ENCODE peak calls at places on chromosomes 16 and 17, in seven cellular contexts. One of them, this sample, is unnamed.

GRCh38 chr16:19066988-19067348 is 446 bp upstream of the COQ7 start:
- DNase-seq in NT2/D1: no peak
- DNase-seq in CD8-positive, alpha-beta memory T cell: no peak
- DNase-seq in testis: no peak
- DNase-seq in SK-N-SH: no peak
- DNase-seq in cardiac muscle cell: no peak
- DNase-seq in Panc1: no peak
- DNase-seq in this sample: no peak

GRCh38 chr17:83203073-83203471 is 123.7 kb downstream of the METRNL start:
- DNase-seq in NT2/D1: no peak
- DNase-seq in CD8-positive, alpha-beta memory T cell: no peak
- DNase-seq in testis: peak; percentile 61
- DNase-seq in SK-N-SH: no peak
- DNase-seq in cardiac muscle cell: peak; percentile 93
- DNase-seq in Panc1: no peak
- DNase-seq in this sample: no peak

GRCh38 chr17:43042025-43042424 is 17.0 kb downstream of the RND2 start:
- DNase-seq in NT2/D1: no peak
- DNase-seq in CD8-positive, alpha-beta memory T cell: no peak
- DNase-seq in testis: peak; percentile 26
- DNase-seq in SK-N-SH: no peak
- DNase-seq in cardiac muscle cell: no peak
- DNase-seq in Panc1: no peak
- DNase-seq in this sample: no peak

GRCh38 chr17:51640108-51640622 is 379.8 kb downstream of the UTP18 start:
- DNase-seq in NT2/D1: peak; percentile 39
- DNase-seq in CD8-positive, alpha-beta memory T cell: no peak
- DNase-seq in testis: peak; percentile 23
- DNase-seq in SK-N-SH: peak; percentile 27
- DNase-seq in cardiac muscle cell: no peak
- DNase-seq in Panc1: peak; percentile 71
- DNase-seq in this sample: no peak

GRCh38 chr17:39782980-39783379 is 45.2 kb downstream of the GRB7 start:
- DNase-seq in NT2/D1: no peak
- DNase-seq in CD8-positive, alpha-beta memory T cell: no peak
- DNase-seq in testis: no peak
- DNase-seq in SK-N-SH: no peak
- DNase-seq in cardiac muscle cell: peak; percentile 29
- DNase-seq in Panc1: no peak
- DNase-seq in this sample: no peak

GRCh38 chr17:79808763-79809529 is 12.1 kb upstream of the CBX8 start:
- DNase-seq in NT2/D1: no peak
- DNase-seq in CD8-positive, alpha-beta memory T cell: no peak
- DNase-seq in testis: no peak
- DNase-seq in SK-N-SH: no peak
- DNase-seq in cardiac muscle cell: peak; percentile 60
- DNase-seq in Panc1: no peak
- DNase-seq in this sample: no peak

GRCh38 chr16:89138513-89138795 is 33.1 kb upstream of the CDH15 start:
- DNase-seq in NT2/D1: no peak
- DNase-seq in CD8-positive, alpha-beta memory T cell: no peak
- DNase-seq in testis: no peak
- DNase-seq in SK-N-SH: no peak
- DNase-seq in cardiac muscle cell: no peak
- DNase-seq in Panc1: no peak
- DNase-seq in this sample: no peak

GRCh38 chr17:2853111-2853721 is 57.0 kb downstream of the RAP1GAP2 start:
- DNase-seq in NT2/D1: no peak
- DNase-seq in CD8-positive, alpha-beta memory T cell: peak; percentile 24
- DNase-seq in testis: no peak
- DNase-seq in SK-N-SH: peak; percentile 79
- DNase-seq in cardiac muscle cell: peak; percentile 50
- DNase-seq in Panc1: no peak
- DNase-seq in this sample: peak; percentile 33

GRCh38 chr17:42659079-42659931 is at the start of gene TUBG2:
- DNase-seq in NT2/D1: peak; percentile 79
- DNase-seq in CD8-positive, alpha-beta memory T cell: peak; percentile 67
- DNase-seq in testis: peak; percentile 90
- DNase-seq in SK-N-SH: peak; percentile 98
- DNase-seq in cardiac muscle cell: peak; percentile 93
- DNase-seq in Panc1: no peak
- DNase-seq in this sample: peak; percentile 55

GRCh38 chr17:21194688-21195087 is 19.3 kb downstream of the TMEM11 start:
- DNase-seq in NT2/D1: no peak
- DNase-seq in CD8-positive, alpha-beta memory T cell: no peak
- DNase-seq in testis: peak; percentile 81
- DNase-seq in SK-N-SH: peak; percentile 70
- DNase-seq in cardiac muscle cell: peak; percentile 57
- DNase-seq in Panc1: no peak
- DNase-seq in this sample: no peak

GRCh38 chr17:53142890-53143289 is 679.8 kb upstream of the KIF2B start:
- DNase-seq in NT2/D1: peak; percentile 1
- DNase-seq in CD8-positive, alpha-beta memory T cell: no peak
- DNase-seq in testis: peak; percentile 17
- DNase-seq in SK-N-SH: no peak
- DNase-seq in cardiac muscle cell: peak; percentile 47
- DNase-seq in Panc1: no peak
- DNase-seq in this sample: no peak

GRCh38 chr16:75130150-75130771 is 13.7 kb upstream of the LDHD start:
- DNase-seq in NT2/D1: no peak
- DNase-seq in CD8-positive, alpha-beta memory T cell: no peak
- DNase-seq in testis: no peak
- DNase-seq in SK-N-SH: no peak
- DNase-seq in cardiac muscle cell: no peak
- DNase-seq in Panc1: no peak
- DNase-seq in this sample: no peak

GRCh38 chr17:10614536-10615155 is 42.5 kb downstream of the MYH3 start:
- DNase-seq in NT2/D1: peak; percentile 63
- DNase-seq in CD8-positive, alpha-beta memory T cell: no peak
- DNase-seq in testis: peak; percentile 68
- DNase-seq in SK-N-SH: peak; percentile 69
- DNase-seq in cardiac muscle cell: peak; percentile 77
- DNase-seq in Panc1: no peak
- DNase-seq in this sample: no peak

GRCh38 chr16:48052731-48053130 is 103.1 kb downstream of the ABCC12 start:
- DNase-seq in NT2/D1: no peak
- DNase-seq in CD8-positive, alpha-beta memory T cell: no peak
- DNase-seq in testis: no peak
- DNase-seq in SK-N-SH: no peak
- DNase-seq in cardiac muscle cell: no peak
- DNase-seq in Panc1: no peak
- DNase-seq in this sample: no peak

GRCh38 chr17:33776903-33777302 is 478.2 kb upstream of the CCL2 start:
- DNase-seq in NT2/D1: no peak
- DNase-seq in CD8-positive, alpha-beta memory T cell: no peak
- DNase-seq in testis: no peak
- DNase-seq in SK-N-SH: no peak
- DNase-seq in cardiac muscle cell: no peak
- DNase-seq in Panc1: no peak
- DNase-seq in this sample: no peak

GRCh38 chr16:1156111-1156982 is 3.4 kb downstream of the CACNA1H start:
- DNase-seq in NT2/D1: no peak
- DNase-seq in CD8-positive, alpha-beta memory T cell: no peak
- DNase-seq in testis: peak; percentile 50
- DNase-seq in SK-N-SH: no peak
- DNase-seq in cardiac muscle cell: no peak
- DNase-seq in Panc1: no peak
- DNase-seq in this sample: no peak

GRCh38 chr17:79979201-79979840 is 56.4 kb downstream of the TBC1D16 start:
- DNase-seq in NT2/D1: no peak
- DNase-seq in CD8-positive, alpha-beta memory T cell: no peak
- DNase-seq in testis: no peak
- DNase-seq in SK-N-SH: peak; percentile 15
- DNase-seq in cardiac muscle cell: no peak
- DNase-seq in Panc1: no peak
- DNase-seq in this sample: no peak

GRCh38 chr17:14119546-14119945 is 50.2 kb downstream of the COX10 start:
- DNase-seq in NT2/D1: no peak
- DNase-seq in CD8-positive, alpha-beta memory T cell: no peak
- DNase-seq in testis: no peak
- DNase-seq in SK-N-SH: no peak
- DNase-seq in cardiac muscle cell: no peak
- DNase-seq in Panc1: no peak
- DNase-seq in this sample: no peak

GRCh38 chr17:2889256-2889655 is 93.0 kb downstream of the RAP1GAP2 start:
- DNase-seq in NT2/D1: no peak
- DNase-seq in CD8-positive, alpha-beta memory T cell: no peak
- DNase-seq in testis: no peak
- DNase-seq in SK-N-SH: no peak
- DNase-seq in cardiac muscle cell: no peak
- DNase-seq in Panc1: no peak
- DNase-seq in this sample: no peak

GRCh38 chr16:7394936-7395335 is 62.3 kb downstream of the RBFOX1 start:
- DNase-seq in NT2/D1: no peak
- DNase-seq in CD8-positive, alpha-beta memory T cell: no peak
- DNase-seq in testis: no peak
- DNase-seq in SK-N-SH: no peak
- DNase-seq in cardiac muscle cell: no peak
- DNase-seq in Panc1: no peak
- DNase-seq in this sample: no peak

GRCh38 chr17:5373112-5373511 is 46.4 kb downstream of the NUP88 start:
- DNase-seq in NT2/D1: no peak
- DNase-seq in CD8-positive, alpha-beta memory T cell: no peak
- DNase-seq in testis: no peak
- DNase-seq in SK-N-SH: no peak
- DNase-seq in cardiac muscle cell: no peak
- DNase-seq in Panc1: no peak
- DNase-seq in this sample: no peak

GRCh38 chr17:83194761-83195329 is 115.4 kb downstream of the METRNL start:
- DNase-seq in NT2/D1: no peak
- DNase-seq in CD8-positive, alpha-beta memory T cell: no peak
- DNase-seq in testis: peak; percentile 11
- DNase-seq in SK-N-SH: no peak
- DNase-seq in cardiac muscle cell: no peak
- DNase-seq in Panc1: no peak
- DNase-seq in this sample: no peak

GRCh38 chr16:27222499-27223225 is 19.3 kb downstream of the KDM8 start:
- DNase-seq in NT2/D1: no peak
- DNase-seq in CD8-positive, alpha-beta memory T cell: no peak
- DNase-seq in testis: no peak
- DNase-seq in SK-N-SH: peak; percentile 51
- DNase-seq in cardiac muscle cell: peak; percentile 78
- DNase-seq in Panc1: no peak
- DNase-seq in this sample: no peak

GRCh38 chr16:11380836-11381235 is 35.6 kb downstream of the RMI2 start:
- DNase-seq in NT2/D1: no peak
- DNase-seq in CD8-positive, alpha-beta memory T cell: no peak
- DNase-seq in testis: no peak
- DNase-seq in SK-N-SH: no peak
- DNase-seq in cardiac muscle cell: no peak
- DNase-seq in Panc1: no peak
- DNase-seq in this sample: no peak

DNA sequence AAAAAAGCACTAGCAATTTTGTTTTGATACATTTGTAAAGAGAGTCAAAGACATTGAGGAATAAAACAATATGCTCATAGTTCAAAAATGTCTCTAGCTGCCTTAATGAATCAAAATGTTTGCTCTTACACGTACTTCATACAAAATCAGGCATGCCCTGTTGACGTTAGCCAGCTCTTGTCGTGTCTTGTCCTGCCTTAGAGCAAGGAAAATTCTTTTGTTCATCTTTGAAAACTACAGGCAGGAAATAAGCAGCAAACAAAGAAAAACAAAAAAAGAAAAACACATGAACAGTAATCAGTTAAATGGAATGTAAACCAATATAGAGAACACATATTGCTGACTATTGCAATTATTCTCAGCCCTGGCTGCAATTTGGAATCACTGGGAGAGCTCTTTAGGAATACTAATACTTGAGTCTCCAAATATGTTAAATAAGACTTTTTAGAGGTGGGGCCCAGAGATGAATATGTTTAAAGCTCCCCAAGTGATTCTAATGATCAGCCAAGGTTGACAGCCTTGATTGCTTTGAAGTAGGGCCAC is 1.7 kb downstream of the CAPNS2 start:
- DNase-seq in NT2/D1: no peak
- DNase-seq in CD8-positive, alpha-beta memory T cell: no peak
- DNase-seq in testis: no peak
- DNase-seq in SK-N-SH: no peak
- DNase-seq in cardiac muscle cell: no peak
- DNase-seq in Panc1: no peak
- DNase-seq in this sample: no peak
- H3K4me1 ChIP-seq in NT2/D1: no peaks in the 10 kb centered on the region
- H3K4me1 ChIP-seq in CD8-positive, alpha-beta memory T cell: no peaks in the 10 kb centered on the region
- H3K4me1 ChIP-seq in testis: no peaks in the 10 kb centered on the region
- H3K4me1 ChIP-seq in SK-N-SH: peaks cover 4% of the 10 kb centered on the region
- H3K4me1 ChIP-seq in cardiac muscle cell: no peaks in the 10 kb centered on the region
- H3K4me1 ChIP-seq in Panc1: no peaks in the 10 kb centered on the region
- H3K4me1 ChIP-seq in this sample: no peaks in the 10 kb centered on the region

GRCh38 chr16:29308644-29309546 is 97.6 kb downstream of the NPIPB11 start:
- DNase-seq in NT2/D1: no peak
- DNase-seq in CD8-positive, alpha-beta memory T cell: no peak
- DNase-seq in testis: no peak
- DNase-seq in SK-N-SH: no peak
- DNase-seq in cardiac muscle cell: no peak
- DNase-seq in Panc1: no peak
- DNase-seq in this sample: no peak

GRCh38 chr16:29311636-29312344 is 94.7 kb downstream of the NPIPB11 start:
- DNase-seq in NT2/D1: no peak
- DNase-seq in CD8-positive, alpha-beta memory T cell: no peak
- DNase-seq in testis: no peak
- DNase-seq in SK-N-SH: no peak
- DNase-seq in cardiac muscle cell: no peak
- DNase-seq in Panc1: no peak
- DNase-seq in this sample: no peak

GRCh38 chr16:29313559-29313887 is 93.0 kb downstream of the NPIPB11 start:
- DNase-seq in NT2/D1: no peak
- DNase-seq in CD8-positive, alpha-beta memory T cell: no peak
- DNase-seq in testis: no peak
- DNase-seq in SK-N-SH: no peak
- DNase-seq in cardiac muscle cell: no peak
- DNase-seq in Panc1: no peak
- DNase-seq in this sample: no peak

GRCh38 chr16:29312835-29313558 is 93.5 kb downstream of the NPIPB11 start:
- DNase-seq in NT2/D1: no peak
- DNase-seq in CD8-positive, alpha-beta memory T cell: no peak
- DNase-seq in testis: peak; percentile 56
- DNase-seq in SK-N-SH: no peak
- DNase-seq in cardiac muscle cell: no peak
- DNase-seq in Panc1: no peak
- DNase-seq in this sample: no peak

GRCh38 chr16:29310852-29311314 is 95.6 kb downstream of the NPIPB11 start:
- DNase-seq in NT2/D1: no peak
- DNase-seq in CD8-positive, alpha-beta memory T cell: no peak
- DNase-seq in testis: peak; percentile 67
- DNase-seq in SK-N-SH: no peak
- DNase-seq in cardiac muscle cell: no peak
- DNase-seq in Panc1: no peak
- DNase-seq in this sample: no peak
- H3K4me1 ChIP-seq in NT2/D1: peaks cover 10% of the 10 kb centered on the region
- H3K4me1 ChIP-seq in CD8-positive, alpha-beta memory T cell: no peaks in the 10 kb centered on the region
- H3K4me1 ChIP-seq in testis: peaks cover 12% of the 10 kb centered on the region
- H3K4me1 ChIP-seq in SK-N-SH: peaks cover 15% of the 10 kb centered on the region
- H3K4me1 ChIP-seq in cardiac muscle cell: no peaks in the 10 kb centered on the region
- H3K4me1 ChIP-seq in Panc1: no peaks in the 10 kb centered on the region
- H3K4me1 ChIP-seq in this sample: no peaks in the 10 kb centered on the region

GRCh38 chr17:77324227-77324626 is 183.5 kb downstream of the SEC14L1 start:
- DNase-seq in NT2/D1: no peak
- DNase-seq in CD8-positive, alpha-beta memory T cell: no peak
- DNase-seq in testis: no peak
- DNase-seq in SK-N-SH: peak; percentile 24
- DNase-seq in cardiac muscle cell: no peak
- DNase-seq in Panc1: no peak
- DNase-seq in this sample: no peak
- H3K4me1 ChIP-seq in NT2/D1: peaks cover 39% of the 10 kb centered on the region
- H3K4me1 ChIP-seq in CD8-positive, alpha-beta memory T cell: peaks cover 52% of the 10 kb centered on the region
- H3K4me1 ChIP-seq in testis: peaks cover 32% of the 10 kb centered on the region
- H3K4me1 ChIP-seq in SK-N-SH: peaks cover 55% of the 10 kb centered on the region
- H3K4me1 ChIP-seq in cardiac muscle cell: peaks cover 28% of the 10 kb centered on the region
- H3K4me1 ChIP-seq in Panc1: peaks cover 75% of the 10 kb centered on the region
- H3K4me1 ChIP-seq in this sample: peaks cover 47% of the 10 kb centered on the region

GRCh38 chr17:81062014-81062413 is 27.1 kb downstream of the BAIAP2 start:
- DNase-seq in NT2/D1: no peak
- DNase-seq in CD8-positive, alpha-beta memory T cell: no peak
- DNase-seq in testis: no peak
- DNase-seq in SK-N-SH: no peak
- DNase-seq in cardiac muscle cell: no peak
- DNase-seq in Panc1: no peak
- DNase-seq in this sample: no peak
- H3K4me1 ChIP-seq in NT2/D1: peaks cover 51% of the 10 kb centered on the region
- H3K4me1 ChIP-seq in CD8-positive, alpha-beta memory T cell: no peaks in the 10 kb centered on the region
- H3K4me1 ChIP-seq in testis: peaks cover 12% of the 10 kb centered on the region
- H3K4me1 ChIP-seq in SK-N-SH: peaks cover 6% of the 10 kb centered on the region
- H3K4me1 ChIP-seq in cardiac muscle cell: peaks cover 10% of the 10 kb centered on the region
- H3K4me1 ChIP-seq in Panc1: peaks cover 7% of the 10 kb centered on the region
- H3K4me1 ChIP-seq in this sample: no peaks in the 10 kb centered on the region